ENCODE peak calls at places on chromosome 1, in four cellular contexts. Q, W, M and V are unnamed samples.
A peak's percentile ranks its signal among the peaks of the same experiment; 100 is the strongest.

GRCh38 chr1:110233861-110234260 is 23.7 kb downstream of the KCNC4 start:
- DNase-seq in Q (no peak), W (no peak), M (no peak), V (no peak)

GRCh38 chr1:151720974-151721787 is at the start of gene RIIAD1:
- DNase-seq in Q (no peak), W (no peak), M (no peak), V (peak; percentile 25)

GRCh38 chr1:208164609-208165008 is 79.6 kb downstream of the PLXNA2 start:
- DNase-seq in Q (no peak), W (no peak), M (no peak), V (no peak)

GRCh38 chr1:6208723-6209660 is 3.1 kb downstream of the RNF207 start:
- DNase-seq in Q (no peak), W (no peak), M (no peak), V (no peak)

GRCh38 chr1:84037758-84038611 is 39.1 kb upstream of the TTLL7 start:
- DNase-seq in Q (no peak), W (no peak), M (no peak), V (no peak)

GRCh38 chr1:21749109-21749508 is 33.8 kb downstream of the USP48 start:
- DNase-seq in Q (no peak), W (no peak), M (no peak), V (no peak)

GRCh38 chr1:55140546-55140983 is 74.6 kb downstream of the USP24 start:
- DNase-seq in Q (peak; percentile 82), W (peak; percentile 56), M (no peak), V (peak; percentile 43)

GRCh38 chr1:207313131-207313530 is 8.3 kb upstream of the CD55 start:
- DNase-seq in Q (no peak), W (no peak), M (no peak), V (no peak)

GRCh38 chr1:241990040-241990439 is 8.9 kb downstream of the MAP1LC3C start:
- DNase-seq in Q (no peak), W (peak; percentile 69), M (no peak), V (no peak)

GRCh38 chr1:8146257-8146855 is 120.2 kb upstream of the ERRFI1 start:
- DNase-seq in Q (no peak), W (no peak), M (no peak), V (no peak)

GRCh38 chr1:243596441-243597183 is 253.4 kb downstream of the AKT3 start:
- DNase-seq in Q (peak; percentile 79), W (peak; percentile 90), M (no peak), V (no peak)

GRCh38 chr1:64471218-64471719 is 1.3 kb downstream of the CACHD1 start:
- DNase-seq in Q (peak; percentile 41), W (no peak), M (no peak), V (no peak)

GRCh38 chr1:26471498-26472329 is 526 bp upstream of the HMGN2 start:
- DNase-seq in Q (peak; percentile 79), W (peak; percentile 72), M (peak; percentile 30), V (no peak)